ENCODE peak calls at places on chromosomes 11 and 22, in nine cellular contexts. R is OCI-LY7, P is brain microvascular endothelial cell, O is WERI-Rb-1, K is IMR-90, N is ovary, C is heart left ventricle, S is Peyer's patch, T is kidney. D is an unnamed sample.

GRCh38 chr22:38788417-38788816 is 5.5 kb downstream of the DNAL4 start:
- DNase-seq in R (no peak), T (peak), C (peak), K (peak), O (no peak), S (no peak), P (peak), N (no peak), D (peak)

GRCh38 chr11:122843281-122844150 is 5.2 kb downstream of the CRTAM start:
- DNase-seq in P (no peak), R (no peak), K (no peak), C (no peak), S (no peak), N (no peak), O (peak), T (no peak), D (no peak)

GRCh38 chr11:66275396-66275795 is 2.6 kb upstream of the CNIH2 start:
- DNase-seq in S (no peak), K (no peak), O (no peak), C (no peak), N (no peak), R (no peak), T (peak), P (no peak), D (no peak)

GRCh38 chr11:16981651-16982194 is 32.5 kb downstream of the PLEKHA7 start:
- DNase-seq in P (peak), C (no peak), N (no peak), K (peak), R (no peak), S (no peak), O (no peak), T (peak), D (peak)

GRCh38 chr11:19955660-19956059 is 204.6 kb downstream of the DBX1 start:
- DNase-seq in C (no peak), T (no peak), K (no peak), N (no peak), P (no peak), O (no peak), R (no peak), S (no peak), D (no peak)

GRCh38 chr11:197741-198235 is 4.9 kb downstream of the SCGB1C1 start:
- DNase-seq in O (no peak), T (peak), K (no peak), C (peak), S (no peak), P (no peak), R (no peak), N (peak), D (no peak)

GRCh38 chr11:65308281-65308891 is 6.3 kb upstream of the CDC42EP2 start:
- DNase-seq in C (no peak), R (no peak), S (no peak), O (no peak), N (no peak), P (no peak), T (peak), K (no peak), D (no peak)

GRCh38 chr11:78310500-78310909 is 107.1 kb downstream of the GAB2 start:
- DNase-seq in K (peak), S (peak), R (no peak), T (peak), P (peak), C (peak), O (no peak), N (peak), D (no peak)

GRCh38 chr11:122439911-122440782 is 215.4 kb upstream of the UBASH3B start:
- DNase-seq in T (no peak), O (no peak), C (peak), S (no peak), N (peak), K (peak), R (no peak), P (peak), D (no peak)

GRCh38 chr11:37104380-37104779 is 506.3 kb upstream of the RAG2 start:
- DNase-seq in C (no peak), O (no peak), N (no peak), T (no peak), P (no peak), S (no peak), R (no peak), K (no peak), D (no peak)

GRCh38 chr22:41873391-41873790 is 40.5 kb downstream of the SREBF2 start:
- DNase-seq in S (no peak), N (no peak), R (no peak), K (no peak), P (no peak), O (no peak), C (no peak), T (no peak), D (no peak)

GRCh38 chr11:47056261-47056915 is 119.8 kb downstream of the CSTPP1 start:
- DNase-seq in P (peak), N (no peak), C (no peak), T (no peak), R (no peak), S (no peak), K (peak), O (no peak), D (no peak)

GRCh38 chr22:50018608-50019291 is 6.2 kb upstream of the IL17REL start:
- DNase-seq in P (no peak), R (no peak), S (no peak), K (no peak), N (no peak), O (no peak), T (no peak), C (no peak), D (no peak)

DNA sequence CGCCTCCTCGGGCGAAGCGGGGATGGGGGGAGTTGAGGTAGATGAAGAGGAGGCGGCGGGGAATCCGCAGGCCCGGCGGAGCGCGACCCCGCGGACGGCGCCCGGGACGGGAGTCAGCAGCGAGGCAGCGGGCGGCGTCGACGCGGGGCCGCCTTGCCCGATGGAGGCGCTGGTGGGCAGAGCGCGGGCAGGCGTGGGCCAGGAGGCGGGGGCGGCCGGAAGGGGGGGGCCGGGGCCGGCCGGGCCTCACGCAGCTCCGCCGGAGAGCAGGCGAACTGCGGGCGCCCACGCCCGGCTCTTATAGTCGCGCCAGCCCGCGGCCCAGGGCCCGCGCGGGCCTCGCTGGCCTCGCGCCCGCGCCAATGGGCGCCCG is at the start of gene IGF2:
- DNase-seq in O (no peak), N (no peak), R (no peak), C (no peak), P (no peak), S (no peak), K (no peak), T (peak), D (no peak)
- H3K27ac ChIP-seq in O (no peak), N (peak), R (no peak), C (no peak), P (no peak), S (no peak), K (no peak), T (no peak), D (no peak)

GRCh38 chr11:106603971-106604370 is 414.3 kb downstream of the GUCY1A2 start:
- DNase-seq in R (no peak), K (no peak), T (no peak), O (no peak), S (no peak), C (no peak), P (no peak), N (no peak), D (no peak)
- TF ChIP-seq CTCF in R (no peak), K (no peak), T (no peak), O (no peak), S (no peak), C (no peak), P (no peak), N (no peak), D (no peak)

GRCh38 chr22:20060700-20061480 is 19.2 kb upstream of the DGCR8 start:
- DNase-seq in N (no peak), S (peak), O (no peak), R (no peak), C (no peak), T (no peak), K (no peak), P (no peak), D (no peak)
- H3K27ac ChIP-seq in N (no peak), S (no peak), O (no peak), R (no peak), C (no peak), T (no peak), K (no peak), P (no peak), D (no peak)

DNA sequence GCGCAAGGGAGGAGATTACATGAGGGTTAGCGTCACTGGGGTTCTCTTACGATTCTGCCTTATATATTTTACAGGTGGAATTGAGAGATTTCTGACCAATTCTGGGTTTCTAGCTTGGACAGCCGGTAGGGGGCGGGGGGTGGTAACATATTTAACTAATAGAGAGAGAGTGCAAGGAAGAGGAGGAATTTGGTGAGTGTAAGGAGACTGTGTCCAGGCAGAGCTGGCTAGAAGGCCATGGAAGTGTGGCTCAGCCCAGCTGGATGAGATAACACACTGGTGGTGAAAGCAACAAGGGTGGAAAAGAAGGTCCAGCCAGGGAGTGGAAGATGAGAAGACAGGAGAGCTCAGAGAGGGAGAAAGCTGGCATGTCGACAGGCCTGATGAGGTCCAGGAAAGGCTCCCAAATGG is 56.5 kb downstream of the ST3GAL4 start:
- DNase-seq in C (peak), K (no peak), O (peak), P (no peak), T (no peak), N (no peak), S (no peak), R (no peak), D (no peak)
- TF ChIP-seq CTCF in C (no peak), K (peak), O (peak), P (peak), T (no peak), N (no peak), S (no peak), R (no peak), D (no peak)

DNA sequence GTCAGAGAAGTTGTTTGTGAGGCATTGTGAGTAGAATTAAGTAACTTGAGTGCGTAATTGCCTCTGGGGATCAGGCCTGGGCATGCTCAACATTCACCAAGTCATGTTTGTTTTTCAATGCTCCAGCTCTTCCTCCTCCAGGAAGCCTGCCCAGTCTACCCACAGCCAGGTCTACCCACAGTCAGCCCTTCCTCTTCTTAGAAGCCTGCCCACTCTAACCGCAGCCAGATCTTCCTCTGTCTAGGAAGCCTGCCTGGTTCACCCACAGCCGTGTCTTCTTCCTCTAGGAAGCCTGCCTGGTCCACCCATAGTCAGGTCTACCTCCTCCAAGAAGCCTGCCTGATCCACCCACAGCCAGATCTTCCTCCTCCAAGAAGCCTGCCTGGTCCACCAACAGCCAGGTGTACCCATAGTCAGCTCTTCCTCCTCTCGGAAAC is 25.0 kb downstream of the LRP5 start:
- DNase-seq in T (no peak), S (no peak), K (no peak), R (no peak), N (no peak), C (no peak), P (no peak), O (no peak), D (no peak)
- H3K27ac ChIP-seq in T (no peak), S (no peak), K (no peak), R (no peak), N (no peak), C (no peak), P (no peak), O (no peak), D (no peak)

DNA sequence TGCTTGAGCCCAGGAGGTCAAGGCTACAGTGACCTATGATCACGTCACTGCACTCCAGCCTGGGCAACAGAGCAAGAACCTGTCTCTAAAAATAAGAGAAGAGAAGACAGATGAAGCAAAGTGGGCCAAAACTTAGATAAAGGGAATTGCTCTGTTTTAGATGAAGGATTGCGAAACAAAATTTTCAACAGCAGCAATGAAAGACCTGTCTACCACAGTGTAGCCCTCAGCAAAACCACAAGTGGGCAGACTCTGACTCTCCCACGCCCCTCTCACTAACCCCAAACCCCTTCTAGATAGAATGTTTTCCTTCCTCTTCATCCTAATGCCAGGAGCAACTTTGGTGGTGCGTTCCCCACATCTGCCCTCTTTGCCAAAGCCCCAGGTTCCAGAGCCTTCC is 105.6 kb upstream of the ALDH3B2 start:
- DNase-seq in S (no peak), O (no peak), P (no peak), C (no peak), T (no peak), N (no peak), R (no peak), K (no peak), D (no peak)
- TF ChIP-seq CTCF in S (no peak), O (no peak), P (no peak), C (no peak), T (no peak), N (no peak), R (no peak), K (no peak), D (no peak)

GRCh38 chr11:45263773-45264172 is 22.4 kb downstream of the SYT13 start:
- DNase-seq in P (no peak), N (no peak), T (no peak), S (no peak), C (no peak), R (no peak), K (no peak), O (no peak), D (no peak)

GRCh38 chr11:45262900-45263299 is 23.2 kb downstream of the SYT13 start:
- DNase-seq in T (no peak), O (peak), C (no peak), K (no peak), R (no peak), S (peak), N (no peak), P (no peak), D (no peak)

GRCh38 chr11:45260047-45260446 is 26.1 kb downstream of the SYT13 start:
- DNase-seq in K (no peak), P (no peak), O (no peak), C (no peak), T (no peak), R (no peak), S (no peak), N (no peak), D (no peak)

GRCh38 chr11:45264839-45265515 is 21.2 kb downstream of the SYT13 start:
- DNase-seq in C (no peak), R (no peak), T (no peak), P (peak), S (no peak), O (no peak), K (peak), N (no peak), D (no peak)

GRCh38 chr11:45259607-45260006 is 26.5 kb downstream of the SYT13 start:
- DNase-seq in K (no peak), P (no peak), R (no peak), S (no peak), O (no peak), T (peak), C (no peak), N (no peak), D (no peak)
- H3K27ac ChIP-seq in K (no peak), P (no peak), R (no peak), S (peak), O (no peak), T (peak), C (no peak), N (no peak), D (no peak)

GRCh38 chr11:73293356-73293936 is 14.6 kb upstream of the ARHGEF17 start:
- DNase-seq in N (no peak), T (peak), R (no peak), K (no peak), C (no peak), S (no peak), P (no peak), O (no peak), D (no peak)
- TF ChIP-seq CTCF in N (no peak), T (no peak), R (no peak), K (no peak), C (no peak), S (no peak), P (no peak), O (no peak), D (no peak)

GRCh38 chr11:7595016-7595869 is 78.1 kb downstream of the CYB5R2 start:
- DNase-seq in R (no peak), P (no peak), N (no peak), K (no peak), O (peak), S (no peak), T (no peak), C (no peak), D (no peak)
- H3K27ac ChIP-seq in R (no peak), P (no peak), N (no peak), K (no peak), O (no peak), S (no peak), T (no peak), C (no peak), D (peak)

DNA sequence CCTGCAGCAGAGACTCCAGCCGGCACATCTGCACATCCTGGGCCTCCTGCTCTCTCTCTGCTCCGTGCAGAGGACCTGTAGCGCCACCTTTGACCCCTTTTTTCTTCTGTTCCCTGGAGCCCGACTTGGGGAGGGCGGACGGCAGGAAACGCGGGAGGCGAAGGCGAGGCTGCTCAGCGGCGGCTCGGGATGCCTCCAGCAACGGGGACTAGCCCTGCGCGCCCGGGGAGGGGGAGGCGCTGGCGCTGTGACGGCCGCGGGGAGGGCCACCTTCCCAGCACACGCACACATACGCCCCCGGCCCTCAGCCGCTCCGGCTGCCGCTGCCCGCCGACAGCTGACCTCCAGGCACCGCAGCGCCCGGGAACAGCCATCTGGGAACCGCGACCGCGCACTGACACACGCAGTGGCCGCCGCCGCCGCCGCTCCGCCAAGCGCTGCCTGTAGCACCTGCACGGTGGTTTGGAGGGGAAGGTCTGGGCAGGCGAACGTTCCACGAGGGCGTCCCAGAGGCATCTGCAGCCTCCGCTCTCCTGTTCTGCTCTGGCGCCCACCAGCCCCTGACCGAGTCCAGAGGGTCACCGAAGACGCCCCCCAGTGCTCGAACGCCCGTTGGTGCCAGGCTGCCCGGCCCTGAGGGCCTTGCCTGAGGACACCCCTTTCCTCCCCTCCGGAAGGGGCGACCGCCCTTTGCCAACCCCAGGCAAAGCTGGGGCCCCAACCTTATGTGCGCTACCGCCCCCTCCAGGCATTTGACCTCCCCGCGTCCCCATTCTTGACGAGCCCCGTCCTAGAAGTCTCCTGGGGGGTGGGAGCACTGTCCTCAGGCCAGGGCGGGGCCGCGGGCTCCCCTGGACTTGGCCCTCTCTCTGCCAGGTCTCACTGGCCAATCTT is 16.9 kb upstream of the C22orf42 start:
- DNase-seq in N (no peak), R (no peak), S (no peak), P (no peak), C (no peak), K (no peak), O (peak), T (no peak), D (no peak)
- TF ChIP-seq CTCF in N (no peak), R (no peak), S (no peak), P (no peak), C (no peak), K (no peak), O (no peak), T (no peak), D (no peak)